ENCODE peak calls at places on chromosomes 2 and 18, in seven cellular contexts. D, M, E, Y, S, L and O are unnamed samples.

GRCh38 chr2:13676269-13676668 is 956.2 kb upstream of the LRATD1 start:
- DNase-seq in D (no peak), M (no peak), Y (no peak), L (peak; percentile 0), S (no peak), E (no peak), O (no peak)

GRCh38 chr2:19408592-19408991 is 50.2 kb upstream of the OSR1 start:
- DNase-seq in E (no peak), D (no peak), M (no peak), S (no peak), L (peak; percentile 77), Y (no peak), O (no peak)

GRCh38 chr2:237732790-237733349 is 65.7 kb upstream of the RBM44 start:
- DNase-seq in M (no peak), E (peak; percentile 68), Y (no peak), S (peak; percentile 81), D (peak; percentile 73), L (no peak), O (no peak)

GRCh38 chr2:2061091-2061696 is 269.9 kb downstream of the MYT1L start:
- DNase-seq in E (no peak), M (no peak), D (no peak), L (no peak), Y (no peak), S (no peak), O (no peak)

GRCh38 chr2:136381722-136382633 is 264.0 kb upstream of the CXCR4 start:
- DNase-seq in M (no peak), L (no peak), E (peak; percentile 24), D (no peak), S (no peak), Y (peak; percentile 49), O (no peak)

GRCh38 chr2:168926621-168927386 is 25.7 kb downstream of the G6PC2 start:
- DNase-seq in E (no peak), L (no peak), Y (no peak), M (no peak), S (no peak), D (no peak), O (no peak)

GRCh38 chr2:208222351-208222750 is 32.5 kb downstream of the IDH1 start:
- DNase-seq in D (no peak), Y (no peak), S (no peak), M (no peak), E (no peak), L (no peak), O (no peak)

GRCh38 chr2:222561817-222562424 is 94.0 kb downstream of the FARSB start:
- DNase-seq in S (no peak), D (no peak), Y (peak; percentile 70), M (peak; percentile 41), E (peak; percentile 68), L (peak; percentile 79), O (peak; percentile 61)

GRCh38 chr2:115165529-115166109 is 723.2 kb downstream of the DPP10 start:
- DNase-seq in D (no peak), Y (peak; percentile 38), L (peak; percentile 56), S (no peak), M (no peak), E (peak; percentile 56), O (peak; percentile 38)

GRCh38 chr2:63018439-63018838 is 32.2 kb upstream of the OTX1 start:
- DNase-seq in D (no peak), S (no peak), L (no peak), Y (no peak), M (no peak), E (no peak), O (no peak)

GRCh38 chr2:63029058-63029457 is 21.6 kb upstream of the OTX1 start:
- DNase-seq in Y (no peak), E (no peak), S (no peak), M (no peak), L (no peak), D (no peak), O (no peak)

GRCh38 chr2:63027220-63027619 is 23.4 kb upstream of the OTX1 start:
- DNase-seq in D (no peak), M (no peak), L (no peak), E (no peak), Y (no peak), S (no peak), O (no peak)

GRCh38 chr2:63023444-63023843 is 27.2 kb upstream of the OTX1 start:
- DNase-seq in M (no peak), D (no peak), E (no peak), L (peak; percentile 57), S (no peak), Y (no peak), O (no peak)
- TF ChIP-seq CTCF in M (no peak), D (peak; percentile 44), E (peak; percentile 24), L (peak; percentile 39), S (no peak), Y (peak; percentile 16), O (peak; percentile 57)

DNA sequence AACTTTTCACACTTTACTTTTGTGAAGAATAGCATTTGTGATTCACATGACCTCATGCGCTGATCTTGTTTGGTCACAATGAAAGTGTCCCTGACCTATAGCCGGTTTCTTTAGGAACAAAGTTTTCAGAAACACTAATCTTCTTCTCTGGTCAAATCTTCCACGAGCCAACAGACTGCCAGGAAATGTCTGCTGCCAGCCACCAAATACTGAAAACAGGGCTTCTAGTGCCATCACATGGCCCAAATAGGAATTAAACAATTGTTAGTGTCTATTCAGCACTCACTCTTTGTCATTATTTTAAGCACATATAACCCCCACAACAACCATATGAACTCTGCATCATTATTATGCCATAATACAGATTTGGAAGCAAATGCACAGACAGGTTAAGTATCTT is 286.5 kb upstream of the SYT4 start:
- DNase-seq in M (no peak), L (peak; percentile 66), D (no peak), S (no peak), E (peak; percentile 44), Y (peak; percentile 7), O (peak; percentile 32)
- TF ChIP-seq CTCF in M (peak; percentile 74), L (peak; percentile 40), D (peak; percentile 57), S (peak; percentile 24), E (peak; percentile 56), Y (peak; percentile 51), O (peak; percentile 79)

DNA sequence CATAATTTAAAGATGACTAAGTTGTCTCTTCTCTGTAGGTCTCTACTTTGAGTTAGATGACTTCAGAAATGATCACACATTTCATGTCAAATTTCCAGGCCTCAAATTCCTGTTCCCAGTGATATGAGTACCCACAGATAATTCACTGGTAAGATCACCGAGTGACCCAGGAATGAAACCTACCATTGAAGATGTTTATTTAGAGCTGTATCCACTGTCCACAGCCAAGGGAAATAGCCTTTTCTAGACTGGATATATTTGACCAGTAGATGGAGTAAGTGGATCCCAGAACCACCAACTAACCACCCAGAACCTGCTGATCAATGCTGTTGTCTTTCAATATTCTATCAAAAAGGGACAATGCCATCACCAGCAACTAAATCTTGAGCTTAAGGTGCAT is 238.8 kb downstream of the SLC8A1 start:
- DNase-seq in D (no peak), E (no peak), L (peak; percentile 38), M (no peak), Y (no peak), S (no peak), O (no peak)
- TF ChIP-seq CTCF in D (peak; percentile 60), E (peak; percentile 48), L (peak; percentile 53), M (peak; percentile 15), Y (peak; percentile 20), S (peak; percentile 37), O (peak; percentile 29)

GRCh38 chr18:31273812-31274527 is 44.0 kb upstream of the DSG1 start:
- DNase-seq in M (no peak), Y (no peak), E (no peak), L (no peak), D (no peak), S (no peak), O (no peak)
- TF ChIP-seq CTCF in M (no peak), Y (no peak), E (no peak), L (no peak), D (no peak), S (no peak), O (no peak)

GRCh38 chr18:66555585-66555984 is 48.3 kb downstream of the CDH19 start:
- DNase-seq in D (no peak), E (no peak), S (no peak), L (no peak), Y (no peak), M (no peak), O (no peak)

GRCh38 chr18:66558773-66559172 is 45.1 kb downstream of the CDH19 start:
- DNase-seq in Y (no peak), L (peak; percentile 23), E (no peak), M (no peak), D (no peak), S (no peak), O (no peak)

GRCh38 chr18:66553824-66554223 is 50.1 kb downstream of the CDH19 start:
- DNase-seq in D (no peak), L (peak; percentile 17), S (no peak), M (no peak), E (no peak), Y (no peak), O (no peak)

GRCh38 chr18:66560092-66560491 is 43.8 kb downstream of the CDH19 start:
- DNase-seq in S (no peak), D (no peak), Y (no peak), M (no peak), L (peak; percentile 37), E (peak; percentile 26), O (peak; percentile 13)

DNA sequence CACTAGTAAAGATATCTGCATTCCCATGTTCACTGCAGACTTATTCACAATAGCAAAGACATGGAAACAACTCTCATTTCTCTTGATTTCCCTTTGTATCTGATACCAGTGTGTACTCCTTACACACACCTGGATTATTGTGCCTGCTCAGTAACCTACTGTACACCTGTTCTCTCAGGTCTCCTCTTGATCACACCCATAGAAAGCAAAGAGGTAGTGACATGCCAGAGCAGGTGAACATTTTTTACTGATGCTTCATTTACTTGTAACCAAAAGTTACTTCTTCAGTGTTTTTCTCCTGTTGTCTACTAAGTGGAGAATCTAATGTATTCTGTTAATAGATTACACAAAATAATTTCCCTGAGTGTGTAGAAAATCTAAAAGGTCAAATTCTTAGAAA is 46.8 kb downstream of the CDH19 start:
- DNase-seq in Y (no peak), S (no peak), D (no peak), L (no peak), M (no peak), E (no peak), O (no peak)
- TF ChIP-seq CTCF in Y (no peak), S (no peak), D (no peak), L (no peak), M (no peak), E (no peak), O (no peak)

DNA sequence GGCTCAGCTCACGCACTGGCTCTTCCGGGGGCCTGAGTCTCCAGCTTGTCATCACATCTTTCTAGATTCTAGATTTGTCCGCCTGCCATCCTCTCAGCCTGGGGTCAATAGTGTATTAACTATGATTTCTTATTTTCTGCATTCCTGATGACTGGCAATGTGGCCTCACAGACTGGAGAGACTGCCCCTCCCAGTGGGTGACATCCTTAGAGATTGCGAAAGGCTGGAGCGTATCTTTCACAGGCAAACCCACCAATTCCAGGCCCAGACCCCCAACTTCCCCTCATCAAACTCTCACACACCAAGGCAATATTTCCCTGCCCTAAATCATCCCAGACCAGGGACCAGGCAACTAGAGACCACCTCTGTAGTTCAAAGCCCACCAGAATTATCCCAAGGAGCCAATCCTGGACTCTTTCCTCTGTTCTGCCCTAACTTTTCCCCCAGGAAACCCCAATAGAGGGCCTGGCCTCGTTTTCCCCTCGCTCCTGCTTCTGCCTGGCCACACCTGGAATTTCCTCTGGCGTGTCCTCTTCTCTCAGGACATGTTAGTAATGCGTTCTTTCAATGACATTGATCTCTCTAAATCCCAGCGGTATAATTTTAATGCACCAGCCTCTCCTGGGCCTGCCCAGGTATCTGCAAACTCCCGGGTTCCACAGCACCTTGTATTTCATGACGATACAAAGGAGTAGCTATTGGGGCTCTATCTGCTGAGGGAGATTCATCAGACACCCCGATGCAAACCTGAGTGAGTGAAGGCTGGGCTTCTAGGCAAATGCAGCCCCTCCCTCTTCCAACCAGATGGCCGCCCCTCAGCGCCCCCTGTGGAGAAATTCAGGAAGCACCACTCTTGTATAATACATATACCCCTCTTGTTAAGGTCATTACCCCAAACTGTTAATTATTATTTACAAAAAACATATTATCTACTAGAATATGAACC is 2.4 kb upstream of the KCNF1 start:
- DNase-seq in Y (no peak), S (no peak), E (no peak), D (no peak), M (peak; percentile 41), L (no peak), O (peak; percentile 60)
- TF ChIP-seq CTCF in Y (peak; percentile 30), S (no peak), E (no peak), D (peak; percentile 47), M (peak; percentile 78), L (peak; percentile 48), O (peak; percentile 64)